ENCODE peak calls at places on chromosomes 7 and 10, in ten cellular contexts. B, R, M, J, H, G, E, V, Z and U are unnamed samples.

GRCh38 chr7:151793991-151794507 is 82.9 kb downstream of the PRKAG2 start:
- DNase-seq in B (no peak), R (no peak), M (no peak), J (no peak), H (no peak), G (no peak), E (no peak), V (no peak), Z (no peak), U (no peak)

GRCh38 chr7:69947998-69948397 is 349.7 kb downstream of the AUTS2 start:
- DNase-seq in B (no peak), R (no peak), M (no peak), J (no peak), H (no peak), G (no peak), E (no peak), V (no peak), Z (no peak), U (no peak)

GRCh38 chr7:50477640-50478039 is 27.5 kb upstream of the FIGNL1 start:
- DNase-seq in B (no peak), R (no peak), M (no peak), J (no peak), H (peak), G (no peak), E (no peak), V (no peak), Z (no peak), U (no peak)

GRCh38 chr10:72260588-72261322 is 13.0 kb upstream of the DDIT4 start:
- DNase-seq in B (no peak), R (peak), M (no peak), J (peak), H (peak), G (peak), E (peak), V (peak), Z (peak), U (peak)

GRCh38 chr10:122678266-122678665 is 21.4 kb downstream of the C10orf120 start:
- DNase-seq in B (no peak), R (no peak), M (no peak), J (no peak), H (no peak), G (no peak), E (no peak), V (no peak), Z (no peak), U (no peak)

GRCh38 chr7:29284586-29285450 is 90.2 kb downstream of the CHN2 start:
- DNase-seq in B (no peak), R (no peak), M (no peak), J (no peak), H (peak), G (no peak), E (no peak), V (no peak), Z (no peak), U (no peak)

GRCh38 chr7:2460188-2460587 is 16.0 kb downstream of the GRIFIN start:
- DNase-seq in B (no peak), R (no peak), M (no peak), J (no peak), H (no peak), G (no peak), E (no peak), V (no peak), Z (no peak), U (no peak)

GRCh38 chr10:129959544-129960492 is 4.3 kb downstream of the EBF3 start:
- DNase-seq in B (no peak), R (no peak), M (peak), J (no peak), H (no peak), G (no peak), E (no peak), V (no peak), Z (no peak), U (peak)

GRCh38 chr10:110643670-110644597 is at the start of gene RBM20:
- DNase-seq in B (no peak), R (peak), M (no peak), J (no peak), H (no peak), G (peak), E (peak), V (no peak), Z (peak), U (peak)

GRCh38 chr10:69458426-69459100 is 7.3 kb downstream of the TSPAN15 start:
- DNase-seq in B (no peak), R (no peak), M (no peak), J (peak), H (no peak), G (no peak), E (no peak), V (no peak), Z (no peak), U (no peak)

GRCh38 chr10:70404906-70405824 is 1.2 kb downstream of the EIF4EBP2 start:
- DNase-seq in B (peak), R (no peak), M (no peak), J (peak), H (peak), G (peak), E (peak), V (no peak), Z (peak), U (peak)

GRCh38 chr10:32171213-32171612 is 115.0 kb upstream of the KIF5B start:
- DNase-seq in B (no peak), R (no peak), M (no peak), J (no peak), H (no peak), G (no peak), E (no peak), V (no peak), Z (no peak), U (no peak)

GRCh38 chr10:57692255-57692980 is 575.3 kb downstream of the IPMK start:
- DNase-seq in B (peak), R (no peak), M (no peak), J (no peak), H (peak), G (peak), E (no peak), V (no peak), Z (peak), U (no peak)

GRCh38 chr10:88281592-88282268 is 301.4 kb downstream of the RNLS start:
- DNase-seq in B (no peak), R (no peak), M (no peak), J (no peak), H (peak), G (peak), E (no peak), V (no peak), Z (no peak), U (no peak)